ENCODE peak calls at places on chromosomes 2 and 18, in ten cellular contexts. E is neural crest cell; G is progenitor cell of endocrine pancreas; Z is GM20000; H is CD8-positive, alpha-beta T cell; I is IMR-90; J is tibial artery; O is kidney; C is Peyer's patch; M is colonic mucosa. V is an unnamed sample.

GRCh38 chr2:101704046-101704466 is 6.5 kb downstream of the MAP4K4 start:
- DNase-seq in E (no peak), J (peak), I (peak), Z (no peak), H (peak), O (no peak), C (no peak), M (no peak), G (no peak), V (no peak)

GRCh38 chr18:61754039-61754583 is 138.7 kb downstream of the RNF152 start:
- DNase-seq in H (no peak), O (no peak), Z (no peak), J (no peak), E (no peak), C (no peak), I (no peak), G (no peak), M (no peak), V (no peak)

GRCh38 chr2:173568054-173568453 is 213.4 kb downstream of the CDCA7 start:
- DNase-seq in Z (no peak), I (no peak), C (no peak), O (no peak), H (no peak), J (no peak), M (peak), E (peak), G (no peak), V (peak)

GRCh38 chr2:190800528-190800927 is 80.1 kb upstream of the GLS start:
- DNase-seq in I (peak), C (no peak), H (no peak), G (no peak), M (no peak), J (no peak), E (no peak), O (no peak), Z (no peak), V (no peak)

GRCh38 chr2:240168041-240168440 is 27.6 kb upstream of the OTOS start:
- DNase-seq in G (no peak), E (no peak), C (no peak), J (no peak), I (no peak), Z (no peak), M (no peak), O (peak), H (no peak), V (no peak)

GRCh38 chr2:231909631-231910030 is 16.6 kb downstream of the NPPC start:
- DNase-seq in J (no peak), M (no peak), Z (no peak), E (no peak), O (peak), H (no peak), G (no peak), C (no peak), I (no peak), V (no peak)

GRCh38 chr2:190972213-190972612 is 41.8 kb downstream of the STAT1 start:
- DNase-seq in Z (no peak), J (no peak), O (no peak), E (no peak), H (no peak), I (no peak), M (no peak), G (no peak), C (no peak), V (no peak)

GRCh38 chr2:5035134-5035533 is 657.0 kb upstream of the SOX11 start:
- DNase-seq in Z (no peak), C (no peak), E (no peak), I (no peak), O (no peak), M (no peak), G (no peak), H (no peak), J (no peak), V (no peak)

GRCh38 chr18:7908686-7909299 is 341.7 kb downstream of the PTPRM start:
- DNase-seq in O (no peak), Z (no peak), C (no peak), E (no peak), M (no peak), I (no peak), H (no peak), J (no peak), G (no peak), V (no peak)

GRCh38 chr2:26477911-26478253 is at the start of gene OTOF:
- DNase-seq in E (no peak), H (no peak), M (no peak), G (no peak), I (peak), C (no peak), Z (no peak), J (peak), O (peak), V (no peak)

GRCh38 chr2:120661551-120661950 is 74.1 kb upstream of the GLI2 start:
- DNase-seq in H (no peak), G (no peak), Z (no peak), I (no peak), O (peak), M (peak), C (no peak), E (peak), J (no peak), V (no peak)

GRCh38 chr2:11103984-11104793 is 51.1 kb upstream of the SLC66A3 start:
- DNase-seq in M (no peak), I (no peak), O (no peak), J (no peak), Z (peak), H (no peak), C (peak), G (no peak), E (no peak), V (no peak)

GRCh38 chr18:76821875-76822509 is 365 bp upstream of the ZNF236 start:
- DNase-seq in I (peak), J (peak), E (peak), G (peak), O (peak), Z (peak), M (peak), H (peak), C (peak), V (peak)

GRCh38 chr2:113370030-113370429 is 67.5 kb upstream of the ZNG1B start:
- DNase-seq in E (no peak), J (no peak), I (no peak), M (no peak), G (no peak), C (no peak), O (no peak), Z (no peak), H (no peak), V (peak)

GRCh38 chr2:230913406-230913805 is 11.6 kb downstream of the GPR55 start:
- DNase-seq in I (no peak), H (no peak), M (peak), Z (peak), O (no peak), G (no peak), E (no peak), J (no peak), C (peak), V (no peak)

GRCh38 chr2:178863856-178864620 is 56.8 kb upstream of the TTN start:
- DNase-seq in M (peak), O (peak), C (no peak), G (no peak), Z (no peak), J (peak), I (no peak), H (no peak), E (no peak), V (no peak)

GRCh38 chr2:11669454-11670291 is at the start of gene NTSR2:
- DNase-seq in I (peak), O (peak), G (peak), J (no peak), Z (peak), M (peak), H (no peak), E (peak), C (no peak), V (no peak)

GRCh38 chr2:140552634-140553033 is 1578.2 kb downstream of the LRP1B start:
- DNase-seq in I (no peak), Z (no peak), J (no peak), H (no peak), M (no peak), G (no peak), E (no peak), O (no peak), C (no peak), V (no peak)

GRCh38 chr2:14306268-14306950 is 326.1 kb upstream of the LRATD1 start:
- DNase-seq in G (no peak), Z (peak), C (no peak), H (no peak), I (no peak), E (no peak), O (no peak), J (no peak), M (no peak), V (no peak)

GRCh38 chr18:9825571-9826073 is 60.2 kb upstream of the TXNDC2 start:
- DNase-seq in O (no peak), I (peak), E (no peak), J (no peak), Z (no peak), C (peak), H (no peak), M (peak), G (no peak), V (peak)

GRCh38 chr2:216057688-216058193 is 23.9 kb downstream of the PECR start:
- DNase-seq in J (no peak), H (peak), G (no peak), I (peak), C (peak), E (no peak), Z (peak), M (peak), O (peak), V (peak)

GRCh38 chr2:237644059-237644703 is 16.8 kb downstream of the LRRFIP1 start:
- DNase-seq in G (no peak), H (no peak), C (no peak), J (no peak), Z (no peak), E (no peak), I (no peak), O (no peak), M (no peak), V (no peak)

GRCh38 chr2:148338544-148338943 is 306.0 kb upstream of the EPC2 start:
- DNase-seq in I (peak), C (no peak), J (no peak), O (no peak), G (no peak), E (no peak), Z (no peak), H (no peak), M (no peak), V (no peak)

GRCh38 chr2:238158807-238159539 is at the start of gene ERFE:
- DNase-seq in H (peak), I (peak), J (no peak), C (no peak), O (peak), G (peak), E (peak), M (no peak), Z (peak), V (peak)

GRCh38 chr18:44927127-44927849 is 246.6 kb downstream of the SETBP1 start:
- DNase-seq in C (no peak), O (no peak), H (no peak), I (no peak), Z (no peak), G (no peak), J (no peak), E (no peak), M (no peak), V (no peak)

GRCh38 chr2:178478102-178478441 is 328 bp downstream of the FKBP7 start:
- DNase-seq in E (peak), J (no peak), M (peak), O (no peak), H (no peak), Z (peak), G (no peak), I (peak), C (no peak), V (peak)

GRCh38 chr2:122980672-122981071 is 1044.4 kb upstream of the CNTNAP5 start:
- DNase-seq in H (no peak), J (no peak), I (no peak), C (no peak), Z (no peak), G (no peak), M (no peak), E (no peak), O (no peak), V (no peak)

GRCh38 chr2:162065767-162066166 is 8.2 kb downstream of the DPP4 start:
- DNase-seq in Z (no peak), C (no peak), J (no peak), M (no peak), G (no peak), H (no peak), O (no peak), I (no peak), E (no peak), V (no peak)

GRCh38 chr2:148161909-148162308 is 141.0 kb downstream of the MBD5 start:
- DNase-seq in O (no peak), G (no peak), I (no peak), E (no peak), Z (no peak), H (no peak), J (no peak), C (no peak), M (no peak), V (no peak)

GRCh38 chr2:77712601-77713000 is 190.4 kb upstream of the LRRTM4 start:
- DNase-seq in J (no peak), M (no peak), G (no peak), C (no peak), I (no peak), O (no peak), H (no peak), Z (no peak), E (no peak), V (no peak)

GRCh38 chr18:59540356-59540755 is 156.9 kb downstream of the CCBE1 start:
- DNase-seq in G (no peak), Z (no peak), I (no peak), O (no peak), H (no peak), C (no peak), J (no peak), M (no peak), E (no peak), V (no peak)

GRCh38 chr2:42962521-42962953 is 170.2 kb upstream of the HAAO start:
- DNase-seq in C (no peak), I (peak), J (no peak), E (no peak), H (peak), O (peak), G (no peak), M (no peak), Z (peak), V (no peak)

GRCh38 chr2:239377591-239377990 is 23.2 kb downstream of the HDAC4 start:
- DNase-seq in C (peak), J (no peak), O (peak), E (no peak), G (no peak), M (no peak), Z (no peak), H (no peak), I (no peak), V (no peak)

GRCh38 chr2:178125125-178125524 is 12.9 kb downstream of the RBM45 start:
- DNase-seq in M (no peak), I (no peak), J (no peak), H (no peak), G (no peak), O (no peak), Z (no peak), C (no peak), E (no peak), V (no peak)

GRCh38 chr2:38666578-38666926 is 638 bp downstream of the GALM start:
- DNase-seq in E (no peak), Z (no peak), J (no peak), H (no peak), O (no peak), M (peak), C (peak), G (no peak), I (peak), V (peak)

GRCh38 chr2:68043719-68044498 is 18.9 kb downstream of the C1D start:
- DNase-seq in I (peak), O (no peak), G (no peak), M (no peak), C (no peak), Z (no peak), J (no peak), H (no peak), E (no peak), V (no peak)

GRCh38 chr18:48136051-48136543 is 205.6 kb upstream of the SMAD2 start:
- DNase-seq in O (peak), H (no peak), G (peak), J (no peak), M (peak), Z (no peak), C (no peak), E (no peak), I (no peak), V (no peak)

GRCh38 chr2:144453486-144454158 is 66.3 kb downstream of the ZEB2 start:
- DNase-seq in J (no peak), O (no peak), H (no peak), G (no peak), M (no peak), Z (no peak), E (no peak), C (no peak), I (peak), V (no peak)

GRCh38 chr2:144453039-144453336 is 66.9 kb downstream of the ZEB2 start:
- DNase-seq in O (no peak), I (peak), C (no peak), G (no peak), M (no peak), E (no peak), H (no peak), Z (no peak), J (no peak), V (no peak)

GRCh38 chr2:144454466-144455287 is 65.2 kb downstream of the ZEB2 start:
- DNase-seq in J (no peak), Z (no peak), I (peak), H (no peak), C (no peak), M (no peak), E (no peak), G (no peak), O (no peak), V (no peak)

GRCh38 chr2:144451443-144451842 is 68.5 kb downstream of the ZEB2 start:
- DNase-seq in G (no peak), C (no peak), Z (no peak), M (no peak), O (no peak), E (no peak), H (no peak), I (no peak), J (no peak), V (no peak)

DNA sequence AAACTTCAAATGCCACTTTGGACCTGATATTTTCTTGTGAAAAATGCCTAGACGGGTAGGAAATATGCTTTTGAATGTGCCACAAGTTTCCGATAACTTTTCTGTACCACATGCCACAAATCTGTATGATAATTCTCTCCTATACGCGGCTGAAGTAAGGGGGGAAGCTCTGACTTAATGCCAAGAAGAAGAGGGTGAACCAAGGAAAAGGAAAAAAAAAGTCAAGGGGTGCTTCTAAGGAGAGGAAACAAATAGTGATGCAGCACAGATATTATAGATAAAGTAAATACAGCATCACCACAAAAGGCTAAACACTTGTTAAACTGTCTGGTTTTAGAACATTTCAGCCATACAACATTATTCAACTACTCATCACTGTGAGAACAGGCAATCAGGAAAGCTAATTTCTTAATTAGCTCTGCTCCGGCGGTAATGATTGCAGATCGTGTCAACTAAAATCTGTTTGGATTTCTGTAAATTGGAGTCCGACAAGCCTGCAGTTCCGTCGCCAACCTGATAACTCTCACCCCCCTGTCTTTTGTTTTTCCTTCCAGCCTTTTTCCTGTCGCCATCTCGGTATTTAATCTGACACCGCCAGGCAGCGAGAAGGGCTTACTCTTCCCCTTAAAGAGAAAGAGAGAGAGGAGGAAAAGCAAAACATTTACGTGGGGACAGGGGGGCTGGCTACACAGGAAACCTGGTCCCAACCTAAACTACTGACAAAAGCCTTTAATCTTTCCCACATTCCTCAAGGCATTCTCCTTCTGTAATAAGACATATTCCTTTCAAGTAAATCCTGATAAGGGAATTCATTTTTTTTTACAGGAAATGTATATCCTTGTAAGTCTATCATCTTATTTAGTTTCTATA is 67.5 kb downstream of the ZEB2 start:
- DNase-seq in J (no peak), O (no peak), M (no peak), Z (no peak), E (no peak), I (peak), G (no peak), C (no peak), H (no peak), V (peak)
- TF ChIP-seq CTCF in J (peak), O (peak), M (no peak), Z (no peak), E (peak), I (peak), G (peak), C (no peak), H (no peak), V (no peak)

GRCh38 chr2:202060218-202060617 is 12.8 kb upstream of the KIAA2012 start:
- DNase-seq in G (no peak), Z (no peak), C (no peak), H (no peak), J (no peak), E (no peak), O (no peak), I (no peak), M (no peak), V (no peak)
- TF ChIP-seq CTCF in G (peak), Z (no peak), C (no peak), H (peak), J (no peak), E (peak), O (no peak), I (peak), M (no peak), V (peak)

GRCh38 chr2:146817613-146818012 is 1027.2 kb upstream of the ACVR2A start:
- DNase-seq in M (no peak), E (no peak), Z (no peak), O (no peak), J (no peak), C (no peak), G (no peak), H (no peak), I (no peak), V (no peak)

GRCh38 chr2:146818122-146818521 is 1026.7 kb upstream of the ACVR2A start:
- DNase-seq in E (no peak), C (no peak), I (peak), H (no peak), O (no peak), G (no peak), J (no peak), M (no peak), Z (no peak), V (no peak)

GRCh38 chr2:146820672-146821071 is 1024.2 kb upstream of the ACVR2A start:
- DNase-seq in H (no peak), Z (no peak), M (no peak), E (no peak), J (no peak), O (no peak), G (no peak), C (no peak), I (peak), V (no peak)

GRCh38 chr2:146826388-146826787 is 1018.4 kb upstream of the ACVR2A start:
- DNase-seq in J (no peak), C (no peak), G (no peak), I (no peak), H (no peak), O (no peak), Z (no peak), M (no peak), E (no peak), V (no peak)

GRCh38 chr2:146821836-146822316 is 1023.0 kb upstream of the ACVR2A start:
- DNase-seq in H (no peak), J (no peak), G (no peak), O (no peak), E (no peak), M (no peak), I (peak), C (no peak), Z (no peak), V (no peak)
- TF ChIP-seq CTCF in H (no peak), J (no peak), G (no peak), O (no peak), E (no peak), M (no peak), I (no peak), C (no peak), Z (no peak), V (no peak)

DNA sequence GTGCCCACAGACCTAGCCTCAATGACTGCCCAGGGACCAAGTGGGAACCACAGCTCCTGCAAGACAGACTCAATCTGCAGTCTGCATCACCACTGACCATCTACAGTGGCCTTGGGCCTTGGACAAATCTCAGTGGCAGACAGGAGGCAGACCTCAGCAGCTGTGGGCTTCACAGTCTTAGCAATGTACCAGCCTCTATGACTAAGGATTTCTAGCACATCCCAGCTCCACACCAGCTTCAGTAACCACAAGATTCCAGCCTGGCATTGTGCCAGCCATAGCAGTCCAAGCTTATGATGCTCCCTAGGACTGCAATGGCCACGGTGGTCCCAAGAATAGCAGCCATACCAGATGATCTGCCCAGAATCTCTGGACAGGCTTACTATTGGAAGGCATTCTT is 19.6 kb upstream of the WDR75 start:
- DNase-seq in Z (no peak), E (no peak), H (no peak), C (no peak), I (peak), O (no peak), M (no peak), J (no peak), G (no peak), V (no peak)
- TF ChIP-seq CTCF in Z (no peak), E (no peak), H (no peak), C (no peak), I (no peak), O (no peak), M (no peak), J (no peak), G (no peak), V (no peak)

V was measured in Calu3.